ENCODE peak calls at places on chromosomes 12 and 14, in seven cellular contexts. One of them, this sample, is unnamed.

GRCh38 chr14:105389976-105390848 is 8.1 kb upstream of the TEX22 start:
- DNase-seq in substantia nigra: no peak
- DNase-seq in NCI-H510A: no peak
- DNase-seq in H9: no peak
- DNase-seq in heart left ventricle: peak
- DNase-seq in WERI-Rb-1: no peak
- DNase-seq in lower lobe of right lung: no peak
- DNase-seq in this sample: no peak

GRCh38 chr14:30779210-30779609 is 95.1 kb upstream of the COCH start:
- DNase-seq in NCI-H510A: no peak
- DNase-seq in substantia nigra: no peak
- DNase-seq in H9: no peak
- DNase-seq in lower lobe of right lung: no peak
- DNase-seq in WERI-Rb-1: no peak
- DNase-seq in heart left ventricle: no peak
- DNase-seq in this sample: no peak

GRCh38 chr12:2503036-2503435 is 291.7 kb upstream of the FKBP4 start:
- DNase-seq in H9: no peak
- DNase-seq in WERI-Rb-1: no peak
- DNase-seq in substantia nigra: no peak
- DNase-seq in NCI-H510A: no peak
- DNase-seq in lower lobe of right lung: no peak
- DNase-seq in heart left ventricle: no peak
- DNase-seq in this sample: no peak

GRCh38 chr12:96034631-96035282 is 630 bp downstream of the LTA4H start:
- DNase-seq in NCI-H510A: peak
- DNase-seq in H9: peak
- DNase-seq in heart left ventricle: peak
- DNase-seq in substantia nigra: no peak
- DNase-seq in WERI-Rb-1: peak
- DNase-seq in lower lobe of right lung: peak
- DNase-seq in this sample: no peak

GRCh38 chr12:53058674-53059433 is 9.0 kb downstream of the TNS2 start:
- DNase-seq in substantia nigra: no peak
- DNase-seq in H9: peak
- DNase-seq in WERI-Rb-1: no peak
- DNase-seq in NCI-H510A: no peak
- DNase-seq in lower lobe of right lung: peak
- DNase-seq in heart left ventricle: peak
- DNase-seq in this sample: no peak

GRCh38 chr12:51779876-51780275 is 68.6 kb downstream of the FIGNL2 start:
- DNase-seq in heart left ventricle: no peak
- DNase-seq in NCI-H510A: no peak
- DNase-seq in substantia nigra: no peak
- DNase-seq in WERI-Rb-1: no peak
- DNase-seq in H9: no peak
- DNase-seq in lower lobe of right lung: no peak
- DNase-seq in this sample: no peak

GRCh38 chr12:18141583-18141982 is 51.6 kb upstream of the RERGL start:
- DNase-seq in NCI-H510A: peak
- DNase-seq in heart left ventricle: no peak
- DNase-seq in lower lobe of right lung: no peak
- DNase-seq in WERI-Rb-1: no peak
- DNase-seq in H9: no peak
- DNase-seq in substantia nigra: no peak
- DNase-seq in this sample: peak

GRCh38 chr12:84408936-84409335 is 503.7 kb downstream of the SLC6A15 start:
- DNase-seq in H9: no peak
- DNase-seq in substantia nigra: no peak
- DNase-seq in NCI-H510A: no peak
- DNase-seq in WERI-Rb-1: no peak
- DNase-seq in heart left ventricle: no peak
- DNase-seq in lower lobe of right lung: no peak
- DNase-seq in this sample: no peak

GRCh38 chr14:22791302-22791701 is 23.9 kb downstream of the SLC7A7 start:
- DNase-seq in H9: no peak
- DNase-seq in WERI-Rb-1: no peak
- DNase-seq in substantia nigra: no peak
- DNase-seq in heart left ventricle: no peak
- DNase-seq in lower lobe of right lung: no peak
- DNase-seq in NCI-H510A: no peak
- DNase-seq in this sample: peak

GRCh38 chr14:77225254-77225653 is 43.7 kb downstream of the TMEM63C start:
- DNase-seq in lower lobe of right lung: no peak
- DNase-seq in substantia nigra: no peak
- DNase-seq in H9: no peak
- DNase-seq in NCI-H510A: no peak
- DNase-seq in WERI-Rb-1: no peak
- DNase-seq in heart left ventricle: no peak
- DNase-seq in this sample: no peak

GRCh38 chr12:111413442-111414086 is 7.8 kb downstream of the SH2B3 start:
- DNase-seq in heart left ventricle: no peak
- DNase-seq in substantia nigra: no peak
- DNase-seq in H9: peak
- DNase-seq in NCI-H510A: no peak
- DNase-seq in WERI-Rb-1: no peak
- DNase-seq in lower lobe of right lung: peak
- DNase-seq in this sample: no peak

GRCh38 chr12:40551466-40551865 is 140.8 kb upstream of the CNTN1 start:
- DNase-seq in NCI-H510A: no peak
- DNase-seq in heart left ventricle: no peak
- DNase-seq in lower lobe of right lung: no peak
- DNase-seq in WERI-Rb-1: no peak
- DNase-seq in substantia nigra: no peak
- DNase-seq in H9: no peak
- DNase-seq in this sample: no peak

GRCh38 chr14:86826641-86827040 is 1166.3 kb downstream of the GALC start:
- DNase-seq in H9: no peak
- DNase-seq in heart left ventricle: no peak
- DNase-seq in lower lobe of right lung: no peak
- DNase-seq in substantia nigra: no peak
- DNase-seq in NCI-H510A: no peak
- DNase-seq in WERI-Rb-1: no peak
- DNase-seq in this sample: no peak

GRCh38 chr14:71591929-71592328 is 340.3 kb upstream of the RGS6 start:
- DNase-seq in substantia nigra: no peak
- DNase-seq in lower lobe of right lung: no peak
- DNase-seq in WERI-Rb-1: no peak
- DNase-seq in heart left ventricle: no peak
- DNase-seq in NCI-H510A: no peak
- DNase-seq in H9: no peak
- DNase-seq in this sample: no peak

GRCh38 chr14:81536125-81536771 is 2.6 kb upstream of the SEL1L start:
- DNase-seq in NCI-H510A: no peak
- DNase-seq in H9: no peak
- DNase-seq in heart left ventricle: no peak
- DNase-seq in lower lobe of right lung: no peak
- DNase-seq in WERI-Rb-1: no peak
- DNase-seq in substantia nigra: no peak
- DNase-seq in this sample: no peak

GRCh38 chr12:130555628-130556485 is 160.2 kb downstream of the RIMBP2 start:
- DNase-seq in substantia nigra: no peak
- DNase-seq in heart left ventricle: no peak
- DNase-seq in lower lobe of right lung: no peak
- DNase-seq in NCI-H510A: peak
- DNase-seq in WERI-Rb-1: no peak
- DNase-seq in H9: no peak
- DNase-seq in this sample: no peak

GRCh38 chr14:24032727-24033418 is 18.9 kb upstream of the CARMIL3 start:
- DNase-seq in WERI-Rb-1: no peak
- DNase-seq in H9: no peak
- DNase-seq in heart left ventricle: no peak
- DNase-seq in NCI-H510A: no peak
- DNase-seq in substantia nigra: no peak
- DNase-seq in lower lobe of right lung: no peak
- DNase-seq in this sample: no peak

This sample was measured in NAMALWA.